ENCODE peak calls at places on chromosomes 13 and 19, in six cellular contexts. One of them, this sample, is unnamed.

GRCh38 chr13:36251528-36251927 is 37.2 kb upstream of the SOHLH2 start:
- DNase-seq in fibroblast of lung: peak
- DNase-seq in cardiac fibroblast: no peak
- DNase-seq in heart right ventricle: no peak
- DNase-seq in HL-60: no peak
- DNase-seq in left ventricle myocardium inferior: no peak
- DNase-seq in this sample: no peak

GRCh38 chr13:22937241-22937640 is 243.5 kb upstream of the SGCG start:
- DNase-seq in fibroblast of lung: no peak
- DNase-seq in cardiac fibroblast: no peak
- DNase-seq in heart right ventricle: no peak
- DNase-seq in HL-60: no peak
- DNase-seq in left ventricle myocardium inferior: no peak
- DNase-seq in this sample: no peak

GRCh38 chr13:111187879-111188643 is 73.0 kb downstream of the ARHGEF7 start:
- DNase-seq in fibroblast of lung: peak
- DNase-seq in cardiac fibroblast: peak
- DNase-seq in heart right ventricle: no peak
- DNase-seq in HL-60: no peak
- DNase-seq in left ventricle myocardium inferior: no peak
- DNase-seq in this sample: peak

GRCh38 chr13:112733661-112734379 is 44.0 kb downstream of the ATP11A start:
- DNase-seq in fibroblast of lung: peak
- DNase-seq in cardiac fibroblast: no peak
- DNase-seq in heart right ventricle: no peak
- DNase-seq in HL-60: no peak
- DNase-seq in left ventricle myocardium inferior: no peak
- DNase-seq in this sample: no peak

GRCh38 chr19:39263912-39264305 is 4.3 kb upstream of the IFNL2 start:
- DNase-seq in fibroblast of lung: no peak
- DNase-seq in cardiac fibroblast: no peak
- DNase-seq in heart right ventricle: no peak
- DNase-seq in HL-60: no peak
- DNase-seq in left ventricle myocardium inferior: no peak
- DNase-seq in this sample: no peak

GRCh38 chr19:56105090-56105701 is 15.9 kb downstream of the ZNF787 start:
- DNase-seq in fibroblast of lung: peak
- DNase-seq in cardiac fibroblast: peak
- DNase-seq in heart right ventricle: peak
- DNase-seq in HL-60: no peak
- DNase-seq in left ventricle myocardium inferior: peak
- DNase-seq in this sample: no peak

GRCh38 chr19:8512115-8512967 is 1.6 kb downstream of the ZNF414 start:
- DNase-seq in fibroblast of lung: no peak
- DNase-seq in cardiac fibroblast: peak
- DNase-seq in heart right ventricle: no peak
- DNase-seq in HL-60: no peak
- DNase-seq in left ventricle myocardium inferior: no peak
- DNase-seq in this sample: no peak

GRCh38 chr19:7665076-7665475 is 3.8 kb upstream of the RETN start:
- DNase-seq in fibroblast of lung: no peak
- DNase-seq in cardiac fibroblast: peak
- DNase-seq in heart right ventricle: no peak
- DNase-seq in HL-60: no peak
- DNase-seq in left ventricle myocardium inferior: no peak
- DNase-seq in this sample: peak

GRCh38 chr19:35592226-35592625 is 6.3 kb downstream of the PMIS2 start:
- DNase-seq in fibroblast of lung: peak
- DNase-seq in cardiac fibroblast: peak
- DNase-seq in heart right ventricle: no peak
- DNase-seq in HL-60: peak
- DNase-seq in left ventricle myocardium inferior: no peak
- DNase-seq in this sample: peak

GRCh38 chr13:49219647-49220034 is 497 bp upstream of the MLNR start:
- DNase-seq in fibroblast of lung: no peak
- DNase-seq in cardiac fibroblast: no peak
- DNase-seq in heart right ventricle: no peak
- DNase-seq in HL-60: no peak
- DNase-seq in left ventricle myocardium inferior: no peak
- DNase-seq in this sample: no peak

GRCh38 chr13:88031980-88032562 is 360.9 kb downstream of the SLITRK5 start:
- DNase-seq in fibroblast of lung: peak
- DNase-seq in cardiac fibroblast: no peak
- DNase-seq in heart right ventricle: no peak
- DNase-seq in HL-60: no peak
- DNase-seq in left ventricle myocardium inferior: no peak
- DNase-seq in this sample: no peak

GRCh38 chr13:114077121-114077937 is 55.1 kb downstream of the RASA3 start:
- DNase-seq in fibroblast of lung: no peak
- DNase-seq in cardiac fibroblast: no peak
- DNase-seq in heart right ventricle: no peak
- DNase-seq in HL-60: no peak
- DNase-seq in left ventricle myocardium inferior: no peak
- DNase-seq in this sample: no peak

GRCh38 chr19:48085904-48086864 is 24.4 kb downstream of the PLA2G4C start:
- DNase-seq in fibroblast of lung: no peak
- DNase-seq in cardiac fibroblast: no peak
- DNase-seq in heart right ventricle: no peak
- DNase-seq in HL-60: no peak
- DNase-seq in left ventricle myocardium inferior: no peak
- DNase-seq in this sample: no peak

GRCh38 chr19:34847393-34847792 is 74.4 kb upstream of the ZNF599 start:
- DNase-seq in fibroblast of lung: no peak
- DNase-seq in cardiac fibroblast: no peak
- DNase-seq in heart right ventricle: no peak
- DNase-seq in HL-60: no peak
- DNase-seq in left ventricle myocardium inferior: no peak
- DNase-seq in this sample: no peak

GRCh38 chr19:33194884-33195710 is 967 bp downstream of the LRP3 start:
- DNase-seq in fibroblast of lung: peak
- DNase-seq in cardiac fibroblast: peak
- DNase-seq in heart right ventricle: no peak
- DNase-seq in HL-60: no peak
- DNase-seq in left ventricle myocardium inferior: no peak
- DNase-seq in this sample: no peak

GRCh38 chr13:32530841-32531253 is 7.7 kb downstream of the N4BP2L2 start:
- DNase-seq in fibroblast of lung: peak
- DNase-seq in cardiac fibroblast: peak
- DNase-seq in heart right ventricle: no peak
- DNase-seq in HL-60: no peak
- DNase-seq in left ventricle myocardium inferior: no peak
- DNase-seq in this sample: peak

GRCh38 chr19:54481326-54481930 is 8.3 kb upstream of the CDC42EP5 start:
- DNase-seq in fibroblast of lung: no peak
- DNase-seq in cardiac fibroblast: peak
- DNase-seq in heart right ventricle: no peak
- DNase-seq in HL-60: no peak
- DNase-seq in left ventricle myocardium inferior: no peak
- DNase-seq in this sample: no peak

GRCh38 chr13:85825454-85825853 is 26.2 kb upstream of the SLITRK6 start:
- DNase-seq in fibroblast of lung: peak
- DNase-seq in cardiac fibroblast: no peak
- DNase-seq in heart right ventricle: no peak
- DNase-seq in HL-60: no peak
- DNase-seq in left ventricle myocardium inferior: no peak
- DNase-seq in this sample: no peak

GRCh38 chr19:51386882-51387520 is 773 bp downstream of the LIM2 start:
- DNase-seq in fibroblast of lung: no peak
- DNase-seq in cardiac fibroblast: no peak
- DNase-seq in heart right ventricle: no peak
- DNase-seq in HL-60: no peak
- DNase-seq in left ventricle myocardium inferior: no peak
- DNase-seq in this sample: no peak

GRCh38 chr19:44072543-44073401 is 813 bp downstream of the ZNF284 start:
- DNase-seq in fibroblast of lung: peak
- DNase-seq in cardiac fibroblast: peak
- DNase-seq in heart right ventricle: no peak
- DNase-seq in HL-60: no peak
- DNase-seq in left ventricle myocardium inferior: no peak
- DNase-seq in this sample: no peak

GRCh38 chr19:44753932-44754742 is 5.6 kb downstream of the BCL3 start:
- DNase-seq in fibroblast of lung: peak
- DNase-seq in cardiac fibroblast: peak
- DNase-seq in heart right ventricle: peak
- DNase-seq in HL-60: peak
- DNase-seq in left ventricle myocardium inferior: peak
- DNase-seq in this sample: no peak

GRCh38 chr19:9986787-9987281 is 23.5 kb downstream of the COL5A3 start:
- DNase-seq in fibroblast of lung: peak
- DNase-seq in cardiac fibroblast: peak
- DNase-seq in heart right ventricle: peak
- DNase-seq in HL-60: no peak
- DNase-seq in left ventricle myocardium inferior: peak
- DNase-seq in this sample: no peak

GRCh38 chr13:99693812-99694211 is 192.5 kb downstream of the TM9SF2 start:
- DNase-seq in fibroblast of lung: no peak
- DNase-seq in cardiac fibroblast: no peak
- DNase-seq in heart right ventricle: no peak
- DNase-seq in HL-60: no peak
- DNase-seq in left ventricle myocardium inferior: no peak
- DNase-seq in this sample: no peak

GRCh38 chr13:75705395-75705794 is 69.3 kb downstream of the LMO7 start:
- DNase-seq in fibroblast of lung: peak
- DNase-seq in cardiac fibroblast: peak
- DNase-seq in heart right ventricle: no peak
- DNase-seq in HL-60: no peak
- DNase-seq in left ventricle myocardium inferior: no peak
- DNase-seq in this sample: no peak

GRCh38 chr19:39677931-39678889 is 22.5 kb downstream of the LGALS16 start:
- DNase-seq in fibroblast of lung: no peak
- DNase-seq in cardiac fibroblast: no peak
- DNase-seq in heart right ventricle: no peak
- DNase-seq in HL-60: no peak
- DNase-seq in left ventricle myocardium inferior: no peak
- DNase-seq in this sample: no peak

GRCh38 chr19:11338569-11339253 is 746 bp downstream of the RAB3D start:
- DNase-seq in fibroblast of lung: no peak
- DNase-seq in cardiac fibroblast: no peak
- DNase-seq in heart right ventricle: no peak
- DNase-seq in HL-60: no peak
- DNase-seq in left ventricle myocardium inferior: no peak
- DNase-seq in this sample: no peak

GRCh38 chr19:45340899-45341453 is 426 bp downstream of the KLC3 start:
- DNase-seq in fibroblast of lung: no peak
- DNase-seq in cardiac fibroblast: no peak
- DNase-seq in heart right ventricle: no peak
- DNase-seq in HL-60: no peak
- DNase-seq in left ventricle myocardium inferior: no peak
- DNase-seq in this sample: no peak

GRCh38 chr13:60335531-60335930 is 61.5 kb upstream of the TDRD3 start:
- DNase-seq in fibroblast of lung: peak
- DNase-seq in cardiac fibroblast: peak
- DNase-seq in heart right ventricle: no peak
- DNase-seq in HL-60: no peak
- DNase-seq in left ventricle myocardium inferior: no peak
- DNase-seq in this sample: no peak

GRCh38 chr13:112896736-112897602 is 72.0 kb upstream of the MCF2L start:
- DNase-seq in fibroblast of lung: no peak
- DNase-seq in cardiac fibroblast: no peak
- DNase-seq in heart right ventricle: no peak
- DNase-seq in HL-60: no peak
- DNase-seq in left ventricle myocardium inferior: peak
- DNase-seq in this sample: no peak

GRCh38 chr19:17080441-17080803 is 4.8 kb downstream of the MYO9B start:
- DNase-seq in fibroblast of lung: no peak
- DNase-seq in cardiac fibroblast: no peak
- DNase-seq in heart right ventricle: no peak
- DNase-seq in HL-60: no peak
- DNase-seq in left ventricle myocardium inferior: no peak
- DNase-seq in this sample: no peak
- H3K4me3 ChIP-seq in fibroblast of lung: no peak
- H3K4me3 ChIP-seq in cardiac fibroblast: peak
- H3K4me3 ChIP-seq in heart right ventricle: peak
- H3K4me3 ChIP-seq in HL-60: no peak
- H3K4me3 ChIP-seq in left ventricle myocardium inferior: peak
- H3K4me3 ChIP-seq in this sample: peak

GRCh38 chr19:14248578-14249011 is 42.6 kb upstream of the ADGRL1 start:
- DNase-seq in fibroblast of lung: peak
- DNase-seq in cardiac fibroblast: peak
- DNase-seq in heart right ventricle: peak
- DNase-seq in HL-60: no peak
- DNase-seq in left ventricle myocardium inferior: peak
- DNase-seq in this sample: no peak
- H3K4me3 ChIP-seq in fibroblast of lung: no peak
- H3K4me3 ChIP-seq in cardiac fibroblast: peak
- H3K4me3 ChIP-seq in heart right ventricle: peak
- H3K4me3 ChIP-seq in HL-60: peak
- H3K4me3 ChIP-seq in left ventricle myocardium inferior: peak
- H3K4me3 ChIP-seq in this sample: peak

DNA sequence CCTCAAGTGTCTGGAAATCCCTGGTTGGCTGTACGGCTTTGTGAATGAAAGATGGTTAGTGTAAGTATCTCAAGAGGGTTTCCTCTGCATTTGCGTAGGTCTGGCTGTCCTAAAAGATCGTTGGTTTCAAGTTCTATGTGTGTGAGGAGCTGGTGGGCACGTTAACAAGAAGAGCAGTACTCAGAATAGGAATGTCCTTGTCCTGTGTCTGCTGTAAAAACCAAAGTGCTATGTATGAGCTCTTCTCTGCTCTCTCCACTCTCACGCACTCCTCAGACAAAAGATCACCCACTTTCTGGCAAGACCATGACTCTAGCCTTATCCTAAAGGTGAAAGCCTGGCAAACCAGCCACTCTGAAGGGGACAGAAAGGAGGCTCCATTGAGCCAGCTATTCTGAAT is 39.1 kb downstream of the USP12 start:
- DNase-seq in fibroblast of lung: no peak
- DNase-seq in cardiac fibroblast: no peak
- DNase-seq in heart right ventricle: no peak
- DNase-seq in HL-60: no peak
- DNase-seq in left ventricle myocardium inferior: no peak
- DNase-seq in this sample: no peak
- H3K4me3 ChIP-seq in fibroblast of lung: no peak
- H3K4me3 ChIP-seq in cardiac fibroblast: no peak
- H3K4me3 ChIP-seq in heart right ventricle: no peak
- H3K4me3 ChIP-seq in HL-60: no peak
- H3K4me3 ChIP-seq in left ventricle myocardium inferior: no peak
- H3K4me3 ChIP-seq in this sample: no peak

DNA sequence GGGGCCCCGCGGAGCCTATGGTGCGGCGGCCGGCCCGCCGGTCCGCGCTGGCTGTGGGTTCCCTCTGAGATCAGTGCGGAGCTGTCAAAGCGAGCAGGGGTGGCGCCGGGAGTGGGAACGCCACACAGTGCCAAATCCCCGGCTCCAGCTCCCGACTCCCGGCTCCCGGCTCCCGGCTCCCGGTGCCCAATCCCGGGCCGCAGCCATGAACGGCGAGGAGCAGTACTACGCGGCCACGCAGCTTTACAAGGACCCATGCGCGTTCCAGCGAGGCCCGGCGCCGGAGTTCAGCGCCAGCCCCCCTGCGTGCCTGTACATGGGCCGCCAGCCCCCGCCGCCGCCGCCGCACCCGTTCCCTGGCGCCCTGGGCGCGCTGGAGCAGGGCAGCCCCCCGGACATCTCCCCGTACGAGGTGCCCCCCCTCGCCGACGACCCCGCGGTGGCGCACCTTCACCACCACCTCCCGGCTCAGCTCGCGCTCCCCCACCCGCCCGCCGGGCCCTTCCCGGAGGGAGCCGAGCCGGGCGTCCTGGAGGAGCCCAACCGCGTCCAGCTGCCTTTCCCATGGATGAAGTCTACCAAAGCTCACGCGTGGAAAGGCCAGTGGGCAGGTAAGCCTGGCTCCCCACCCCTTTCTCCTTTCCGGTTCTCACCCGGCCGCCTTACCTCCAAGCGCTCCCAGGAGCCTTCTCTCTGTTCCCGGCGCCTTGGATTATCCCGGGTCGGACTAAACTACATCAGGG is at the start of gene PDX1:
- DNase-seq in fibroblast of lung: no peak
- DNase-seq in cardiac fibroblast: no peak
- DNase-seq in heart right ventricle: peak
- DNase-seq in HL-60: no peak
- DNase-seq in left ventricle myocardium inferior: peak
- DNase-seq in this sample: no peak
- H3K4me3 ChIP-seq in fibroblast of lung: no peak
- H3K4me3 ChIP-seq in cardiac fibroblast: peak
- H3K4me3 ChIP-seq in heart right ventricle: peak
- H3K4me3 ChIP-seq in HL-60: peak
- H3K4me3 ChIP-seq in left ventricle myocardium inferior: peak
- H3K4me3 ChIP-seq in this sample: no peak